ENCODE peak calls at places on chromosomes 5 and 9, in seven cellular contexts. M, F, A, J, Q, D and G are unnamed samples.

GRCh38 chr5:168472329-168472728 is 13.9 kb upstream of the RARS1 start:
- DNase-seq in F (peak; percentile 20), M (no peak), D (peak; percentile 94), J (no peak), A (peak; percentile 23), Q (no peak), G (peak; percentile 61)

GRCh38 chr5:51172853-51173635 is 210.2 kb upstream of the ISL1 start:
- DNase-seq in F (no peak), J (no peak), A (no peak), Q (no peak), M (no peak), D (no peak), G (no peak)

GRCh38 chr9:16673171-16673570 is 197.3 kb downstream of the BNC2 start:
- DNase-seq in Q (no peak), F (no peak), A (no peak), M (no peak), D (no peak), J (no peak), G (no peak)

GRCh38 chr9:115142502-115143265 is 24.7 kb upstream of the TNC start:
- DNase-seq in A (no peak), M (no peak), D (peak; percentile 36), F (no peak), Q (no peak), J (no peak), G (no peak)

GRCh38 chr5:174402224-174402812 is 322.1 kb upstream of the MSX2 start:
- DNase-seq in F (no peak), A (no peak), J (no peak), Q (no peak), M (no peak), D (no peak), G (no peak)

GRCh38 chr9:133160742-133161541 is 2.8 kb downstream of the GBGT1 start:
- DNase-seq in F (peak; percentile 80), D (peak; percentile 94), Q (peak; percentile 82), J (no peak), M (peak; percentile 30), A (peak; percentile 83), G (peak; percentile 65)

GRCh38 chr9:133773889-133774655 is 35.9 kb upstream of the SARDH start:
- DNase-seq in J (no peak), F (no peak), A (no peak), D (peak; percentile 85), Q (peak; percentile 49), M (no peak), G (no peak)

GRCh38 chr5:30574761-30575160 is 618.7 kb upstream of the CDH6 start:
- DNase-seq in D (no peak), J (no peak), M (no peak), F (no peak), A (no peak), Q (no peak), G (no peak)

GRCh38 chr5:128667751-128668150 is 129.7 kb upstream of the FBN2 start:
- DNase-seq in M (no peak), A (no peak), D (no peak), J (no peak), Q (no peak), F (no peak), G (no peak)

GRCh38 chr5:121954086-121954485 is 7.7 kb upstream of the SRFBP1 start:
- DNase-seq in Q (no peak), F (no peak), J (no peak), A (no peak), M (no peak), D (no peak), G (no peak)

GRCh38 chr9:130360672-130361071 is 84.1 kb upstream of the ASS1 start:
- DNase-seq in F (no peak), Q (no peak), M (no peak), J (no peak), D (no peak), A (no peak), G (no peak)

GRCh38 chr9:69170231-69170630 is 3.8 kb upstream of the TJP2 start:
- DNase-seq in F (no peak), D (no peak), A (no peak), Q (no peak), J (no peak), M (no peak), G (no peak)

GRCh38 chr9:129284607-129285291 is 106.7 kb upstream of the IER5L start:
- DNase-seq in J (no peak), D (no peak), A (no peak), M (no peak), Q (peak; percentile 63), F (no peak), G (no peak)

GRCh38 chr9:99352786-99353185 is 130.7 kb downstream of the SEC61B start:
- DNase-seq in Q (no peak), A (no peak), J (no peak), F (no peak), M (no peak), D (no peak), G (no peak)

GRCh38 chr9:120473626-120474025 is 106.3 kb downstream of the CDK5RAP2 start:
- DNase-seq in Q (no peak), F (no peak), M (no peak), J (no peak), D (no peak), A (no peak), G (no peak)

GRCh38 chr5:111775224-111775623 is 18.2 kb upstream of the NREP start:
- DNase-seq in F (no peak), D (peak; percentile 54), Q (no peak), J (no peak), A (no peak), M (no peak), G (no peak)

GRCh38 chr9:84782228-84782866 is 112.8 kb downstream of the NTRK2 start:
- DNase-seq in F (no peak), J (no peak), A (no peak), M (no peak), Q (no peak), D (no peak), G (no peak)

DNA sequence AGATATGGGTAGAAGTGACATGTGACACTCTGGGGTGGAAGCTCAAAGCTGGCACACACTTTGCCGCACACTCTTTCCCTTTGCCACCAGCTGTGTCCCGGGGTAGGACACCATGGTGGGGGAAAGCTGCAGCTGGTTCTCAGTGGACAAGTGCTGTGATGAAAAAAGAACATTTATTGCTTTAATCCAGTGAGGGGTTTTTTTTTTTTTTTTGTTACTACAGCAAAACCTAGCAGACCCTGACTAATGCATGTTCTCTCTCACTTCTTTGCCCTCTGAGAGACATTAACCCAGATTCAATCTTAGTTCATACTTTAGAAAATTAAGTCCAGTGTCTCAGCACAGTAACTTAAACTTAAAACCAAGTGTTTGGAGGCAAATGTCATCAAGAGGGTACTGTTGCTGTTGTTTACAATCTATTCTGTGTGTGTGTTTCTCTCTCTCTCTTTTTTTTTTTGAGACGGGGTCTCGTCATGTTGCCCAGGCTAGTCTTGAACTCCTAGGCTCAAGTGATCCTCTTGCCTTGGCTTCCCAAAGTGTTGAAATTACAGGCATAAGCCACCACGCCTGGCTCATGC is 84.6 kb upstream of the TBC1D2 start:
- DNase-seq in F (no peak), Q (no peak), D (no peak), A (no peak), M (no peak), J (no peak), G (no peak)
- H3K9me3 ChIP-seq in F (peaks cover 26% of the 10 kb centered on the region), Q (no peaks in the 10 kb centered on the region), D (peaks cover 13% of the 10 kb centered on the region), A (peaks cover 8% of the 10 kb centered on the region), M (no peaks in the 10 kb centered on the region), J (no peaks in the 10 kb centered on the region), G (no peaks in the 10 kb centered on the region)

GRCh38 chr9:87422999-87423398 is 74.7 kb upstream of the DAPK1 start:
- DNase-seq in Q (no peak), M (no peak), J (no peak), F (no peak), A (no peak), D (no peak), G (no peak)
- H3K9me3 ChIP-seq in Q (peaks cover 14% of the 10 kb centered on the region), M (no peaks in the 10 kb centered on the region), J (no peaks in the 10 kb centered on the region), F (peaks cover 18% of the 10 kb centered on the region), A (peaks cover 22% of the 10 kb centered on the region), D (no peaks in the 10 kb centered on the region), G (peaks cover 2% of the 10 kb centered on the region)

DNA sequence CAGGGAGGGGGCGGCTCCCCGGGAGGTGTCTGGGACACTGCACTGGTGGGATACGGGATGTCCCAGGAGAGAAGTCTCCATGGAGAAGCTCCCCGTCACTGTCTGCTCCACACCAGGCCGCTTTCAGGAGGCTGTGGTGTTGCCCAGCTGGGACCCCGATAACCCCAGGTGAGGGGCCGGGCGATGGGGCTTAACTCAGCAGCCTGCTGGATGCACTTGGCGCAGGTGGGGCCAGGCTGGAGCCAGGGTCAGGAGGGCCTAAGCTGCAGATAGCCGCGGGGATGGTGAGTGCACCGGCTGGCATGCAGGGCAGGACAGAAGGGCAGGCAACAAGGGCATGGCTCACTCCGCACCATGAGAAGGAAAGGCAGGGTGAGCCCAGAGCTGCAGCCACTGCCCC is 377.5 kb upstream of the IRX1 start:
- DNase-seq in A (no peak), M (no peak), F (no peak), Q (peak; percentile 67), D (no peak), J (no peak), G (no peak)
- H3K9me3 ChIP-seq in A (peaks cover 3% of the 10 kb centered on the region), M (peaks cover 4% of the 10 kb centered on the region), F (no peaks in the 10 kb centered on the region), Q (no peaks in the 10 kb centered on the region), D (no peaks in the 10 kb centered on the region), J (no peaks in the 10 kb centered on the region), G (no peaks in the 10 kb centered on the region)

GRCh38 chr5:56746553-56746952 is 68.8 kb upstream of the MAP3K1 start:
- DNase-seq in J (no peak), F (no peak), Q (no peak), M (no peak), D (no peak), A (no peak), G (no peak)

GRCh38 chr5:56757077-56757476 is 58.3 kb upstream of the MAP3K1 start:
- DNase-seq in M (no peak), A (no peak), Q (no peak), J (no peak), D (peak; percentile 30), F (no peak), G (peak; percentile 64)

GRCh38 chr5:56749842-56750241 is 65.5 kb upstream of the MAP3K1 start:
- DNase-seq in A (no peak), M (no peak), D (no peak), J (no peak), Q (no peak), F (no peak), G (no peak)

DNA sequence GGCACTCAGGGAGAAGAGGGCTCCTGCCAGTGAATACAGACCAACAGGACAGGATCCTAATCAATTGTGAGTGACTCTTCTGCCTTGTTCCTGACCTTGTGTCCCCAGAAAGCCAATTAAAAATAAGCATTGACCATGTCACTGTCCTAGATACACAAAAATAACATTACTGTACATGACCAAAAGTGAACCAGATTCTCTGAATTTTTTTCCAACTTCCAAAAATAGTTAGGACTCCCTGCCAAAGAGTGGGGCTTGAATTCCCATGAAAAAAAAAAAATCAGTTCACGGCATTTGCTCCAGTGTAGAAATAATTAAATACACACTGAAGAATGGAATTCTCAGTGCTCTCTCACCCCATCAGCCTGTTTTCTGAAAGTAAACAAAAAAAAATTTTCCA is 63.4 kb upstream of the MAP3K1 start:
- DNase-seq in M (no peak), J (no peak), D (no peak), A (no peak), Q (no peak), F (no peak), G (no peak)
- H3K9me3 ChIP-seq in M (peaks cover 13% of the 10 kb centered on the region), J (no peaks in the 10 kb centered on the region), D (no peaks in the 10 kb centered on the region), A (peaks cover 7% of the 10 kb centered on the region), Q (no peaks in the 10 kb centered on the region), F (peaks cover 9% of the 10 kb centered on the region), G (no peaks in the 10 kb centered on the region)